ENCODE peak calls at places on chromosome 21, in five cellular contexts. A is HepG2, E is H1, Q is K562, W is GM12878. D is an unnamed sample.

GRCh38 chr21:19049567-19049966 is 646.0 kb upstream of the TMPRSS15 start:
- DNase-seq in W (no peak), A (no peak), E (no peak), Q (no peak), D (no peak)

GRCh38 chr21:45974073-45975016 is 7.2 kb upstream of the COL6A1 start:
- DNase-seq in W (no peak), E (peak), A (no peak), Q (peak), D (peak)

GRCh38 chr21:25421327-25422028 is 185.8 kb downstream of the MRPL39 start:
- DNase-seq in Q (no peak), A (no peak), E (no peak), W (peak), D (peak)

GRCh38 chr21:26715878-26716506 is 129.2 kb downstream of the ADAMTS1 start:
- DNase-seq in A (peak), E (peak), W (no peak), Q (peak), D (peak)

GRCh38 chr21:14523234-14523633 is 22.9 kb downstream of the SAMSN1 start:
- DNase-seq in W (no peak), E (no peak), Q (no peak), A (no peak), D (no peak)

GRCh38 chr21:29939859-29940245 is at the start of gene GRIK1:
- DNase-seq in A (no peak), W (no peak), Q (peak), E (peak), D (peak)

GRCh38 chr21:40512590-40512989 is 334.4 kb downstream of the DSCAM start:
- DNase-seq in W (no peak), E (peak), A (no peak), Q (peak), D (peak)

GRCh38 chr21:29696947-29697346 is 242.8 kb downstream of the GRIK1 start:
- DNase-seq in W (no peak), Q (no peak), E (no peak), A (no peak), D (no peak)

GRCh38 chr21:27564684-27565280 is 597.9 kb upstream of the ADAMTS5 start:
- DNase-seq in A (no peak), E (no peak), Q (no peak), W (no peak), D (peak)

GRCh38 chr21:36692844-36693143 is 6.1 kb upstream of the SIM2 start:
- DNase-seq in Q (no peak), W (no peak), E (no peak), A (no peak), D (no peak)

GRCh38 chr21:17482928-17483327 is 29.9 kb upstream of the CXADR start:
- DNase-seq in A (no peak), W (no peak), Q (no peak), E (no peak), D (no peak)

GRCh38 chr21:45488839-45489479 is 53.3 kb downstream of the SLC19A1 start:
- DNase-seq in W (no peak), A (no peak), E (peak), Q (no peak), D (peak)

GRCh38 chr21:36065497-36066036 is 4.3 kb upstream of the CBR1 start:
- DNase-seq in Q (no peak), W (no peak), A (peak), E (no peak), D (no peak)

GRCh38 chr21:36730291-36731281 is 31.7 kb downstream of the SIM2 start:
- DNase-seq in A (peak), W (no peak), E (no peak), Q (no peak), D (no peak)

GRCh38 chr21:45630066-45630694 is 13.3 kb upstream of the PCBP3 start:
- DNase-seq in Q (no peak), E (no peak), W (no peak), A (no peak), D (no peak)

GRCh38 chr21:46424062-46424591 is 34.6 kb upstream of the DIP2A start:
- DNase-seq in A (no peak), E (no peak), W (no peak), Q (no peak), D (no peak)

GRCh38 chr21:36079010-36079649 is 9.3 kb downstream of the CBR1 start:
- DNase-seq in E (no peak), A (no peak), W (no peak), Q (peak), D (no peak)

GRCh38 chr21:44875341-44875740 is 1.9 kb upstream of the PTTG1IP start:
- DNase-seq in W (no peak), E (no peak), Q (no peak), A (no peak), D (no peak)

GRCh38 chr21:19181604-19182140 is 778.1 kb upstream of the TMPRSS15 start:
- DNase-seq in W (no peak), A (no peak), E (no peak), Q (no peak), D (no peak)

GRCh38 chr21:45607021-45607921 is 36.3 kb upstream of the PCBP3 start:
- DNase-seq in Q (no peak), W (no peak), E (no peak), A (no peak), D (no peak)

GRCh38 chr21:45538381-45539045 is 3.7 kb downstream of the SLC19A1 start:
- DNase-seq in Q (no peak), W (no peak), A (no peak), E (peak), D (peak)

GRCh38 chr21:40850071-40850470 is 3.1 kb upstream of the DSCAM start:
- DNase-seq in W (no peak), A (no peak), E (no peak), Q (no peak), D (no peak)

GRCh38 chr21:45545691-45546531 is 3.7 kb upstream of the SLC19A1 start:
- DNase-seq in Q (no peak), E (peak), W (no peak), A (no peak), D (no peak)

GRCh38 chr21:33608559-33608958 is 20.1 kb upstream of the DONSON start:
- DNase-seq in Q (no peak), W (no peak), E (no peak), A (no peak), D (no peak)

GRCh38 chr21:46368533-46369285 is 44.8 kb downstream of the PCNT start:
- DNase-seq in W (peak), A (no peak), E (no peak), Q (no peak), D (no peak)

GRCh38 chr21:44867464-44867863 is 6.0 kb downstream of the PTTG1IP start:
- DNase-seq in E (no peak), W (no peak), A (no peak), Q (no peak), D (no peak)

GRCh38 chr21:36745459-36745858 is 46.5 kb downstream of the SIM2 start:
- DNase-seq in E (no peak), A (no peak), W (no peak), Q (no peak), D (no peak)

GRCh38 chr21:30232011-30232410 is 16.1 kb upstream of the CLDN8 start:
- DNase-seq in Q (no peak), A (no peak), E (no peak), W (no peak), D (no peak)

GRCh38 chr21:39121600-39122355 is 61.5 kb downstream of the PSMG1 start:
- DNase-seq in A (no peak), E (peak), Q (no peak), W (no peak), D (no peak)

GRCh38 chr21:41217656-41218380 is 49.9 kb downstream of the BACE2 start:
- DNase-seq in W (no peak), Q (peak), A (no peak), E (no peak), D (no peak)

GRCh38 chr21:45572231-45572630 is 30.0 kb upstream of the SLC19A1 start:
- DNase-seq in E (peak), A (no peak), Q (no peak), W (no peak), D (no peak)

GRCh38 chr21:33761104-33762036 is 119.1 kb downstream of the ITSN1 start:
- DNase-seq in W (no peak), A (peak), Q (peak), E (no peak), D (no peak)

GRCh38 chr21:39518055-39518844 is 66.5 kb downstream of the SH3BGR start:
- DNase-seq in Q (peak), W (peak), E (peak), A (peak), D (peak)

GRCh38 chr21:34807881-34808568 is 139.2 kb downstream of the CLIC6 start:
- DNase-seq in Q (no peak), A (no peak), W (no peak), E (no peak), D (no peak)

GRCh38 chr21:28719731-28720130 is 272.9 kb downstream of the LTN1 start:
- DNase-seq in E (no peak), A (no peak), Q (no peak), W (no peak), D (no peak)

GRCh38 chr21:46594276-46594675 is 10.6 kb downstream of the S100B start:
- DNase-seq in A (no peak), Q (no peak), W (no peak), E (no peak), D (no peak)

GRCh38 chr21:35198004-35198403 is 148.9 kb upstream of the RUNX1 start:
- DNase-seq in W (no peak), E (no peak), A (no peak), Q (no peak), D (no peak)

GRCh38 chr21:45248893-45249381 is 38.8 kb downstream of the POFUT2 start:
- DNase-seq in E (peak), A (no peak), Q (no peak), W (no peak), D (no peak)

GRCh38 chr21:30216041-30216723 is at the start of gene CLDN8:
- DNase-seq in A (no peak), E (no peak), W (no peak), Q (no peak), D (no peak)

GRCh38 chr21:42550817-42551216 is 37.2 kb downstream of the SLC37A1 start:
- DNase-seq in Q (no peak), A (no peak), E (no peak), W (no peak), D (peak)

GRCh38 chr21:42555756-42556438 is 42.2 kb downstream of the SLC37A1 start:
- DNase-seq in E (no peak), Q (no peak), W (no peak), A (no peak), D (peak)

GRCh38 chr21:42552407-42553336 is 39.0 kb downstream of the SLC37A1 start:
- DNase-seq in W (no peak), A (no peak), Q (no peak), E (no peak), D (peak)

GRCh38 chr21:42554251-42554937 is 40.7 kb downstream of the SLC37A1 start:
- DNase-seq in Q (no peak), W (no peak), E (no peak), A (no peak), D (peak)

DNA sequence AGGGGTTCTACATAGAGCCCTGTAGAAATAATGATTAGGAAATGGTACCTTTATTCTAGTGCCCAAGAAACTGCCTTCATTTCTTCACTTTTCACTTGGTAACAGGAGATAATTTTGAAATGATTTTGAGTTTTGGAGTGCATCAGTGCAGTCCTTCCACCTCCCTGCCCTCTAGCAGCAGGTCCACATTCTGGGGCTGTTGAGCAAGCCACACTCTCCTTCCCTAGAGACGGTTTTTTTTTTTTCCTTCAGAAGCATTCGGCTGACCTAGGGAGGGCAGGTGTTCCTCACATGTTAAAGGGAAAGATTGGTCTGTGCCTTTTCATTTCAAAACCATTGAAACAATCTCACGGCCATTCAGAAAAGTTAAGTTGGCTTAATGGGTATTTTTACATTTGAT is 39.8 kb downstream of the SLC37A1 start:
- DNase-seq in W (no peak), Q (no peak), E (no peak), A (no peak), D (no peak)
- TF ChIP-seq CTCF in W (no peak), Q (no peak), E (peak), A (no peak), D (no peak)

GRCh38 chr21:43827015-43827611 is 37.7 kb downstream of the RRP1 start:
- DNase-seq in E (no peak), Q (no peak), W (no peak), A (no peak), D (no peak)
- TF ChIP-seq ATF2 in E (no peak), Q (no peak), W (no peak), A (no peak), D (no peak)

DNA sequence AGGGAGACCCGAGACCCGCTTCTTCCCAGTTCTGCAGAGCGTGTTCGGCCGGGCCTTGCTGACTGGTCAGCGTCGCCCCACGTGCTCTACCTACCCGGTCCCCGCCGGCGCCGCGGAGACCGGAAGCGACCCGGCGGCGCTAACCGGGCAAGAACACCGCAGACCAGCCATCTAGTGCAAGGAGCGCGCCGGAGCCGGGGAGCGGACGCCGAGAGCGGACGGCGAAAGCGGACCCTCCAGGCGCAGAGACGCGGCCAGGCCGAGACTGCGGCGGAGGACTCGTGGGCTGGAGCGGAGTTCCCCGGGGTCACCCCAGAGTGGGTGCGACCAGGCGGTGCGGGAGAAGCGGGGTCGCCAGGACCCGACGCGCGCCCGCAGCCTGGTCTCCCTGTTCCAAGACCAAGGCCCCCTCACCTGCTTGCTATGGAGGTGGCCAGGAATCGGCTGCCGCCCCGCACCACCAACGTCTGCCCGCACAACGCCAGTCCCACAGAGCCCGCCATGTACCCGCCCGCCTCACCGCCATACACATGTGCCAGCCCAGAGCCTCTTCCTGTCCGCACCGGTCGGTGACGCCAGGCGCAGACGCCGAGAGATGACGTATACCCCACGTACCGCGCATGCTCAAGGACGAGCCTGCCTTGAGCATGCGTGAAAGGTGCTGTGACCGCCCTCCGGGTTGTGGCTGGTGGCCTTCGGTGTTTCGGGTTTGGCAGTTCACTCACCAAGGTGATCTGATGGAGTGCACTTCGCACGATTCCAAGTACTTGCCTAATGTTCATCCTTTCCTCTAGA is at the start of gene WDR4:
- DNase-seq in A (peak), Q (peak), W (peak), E (peak), D (peak)
- TF ChIP-seq CTCF in A (peak), Q (peak), W (no peak), E (no peak), D (no peak)

DNA sequence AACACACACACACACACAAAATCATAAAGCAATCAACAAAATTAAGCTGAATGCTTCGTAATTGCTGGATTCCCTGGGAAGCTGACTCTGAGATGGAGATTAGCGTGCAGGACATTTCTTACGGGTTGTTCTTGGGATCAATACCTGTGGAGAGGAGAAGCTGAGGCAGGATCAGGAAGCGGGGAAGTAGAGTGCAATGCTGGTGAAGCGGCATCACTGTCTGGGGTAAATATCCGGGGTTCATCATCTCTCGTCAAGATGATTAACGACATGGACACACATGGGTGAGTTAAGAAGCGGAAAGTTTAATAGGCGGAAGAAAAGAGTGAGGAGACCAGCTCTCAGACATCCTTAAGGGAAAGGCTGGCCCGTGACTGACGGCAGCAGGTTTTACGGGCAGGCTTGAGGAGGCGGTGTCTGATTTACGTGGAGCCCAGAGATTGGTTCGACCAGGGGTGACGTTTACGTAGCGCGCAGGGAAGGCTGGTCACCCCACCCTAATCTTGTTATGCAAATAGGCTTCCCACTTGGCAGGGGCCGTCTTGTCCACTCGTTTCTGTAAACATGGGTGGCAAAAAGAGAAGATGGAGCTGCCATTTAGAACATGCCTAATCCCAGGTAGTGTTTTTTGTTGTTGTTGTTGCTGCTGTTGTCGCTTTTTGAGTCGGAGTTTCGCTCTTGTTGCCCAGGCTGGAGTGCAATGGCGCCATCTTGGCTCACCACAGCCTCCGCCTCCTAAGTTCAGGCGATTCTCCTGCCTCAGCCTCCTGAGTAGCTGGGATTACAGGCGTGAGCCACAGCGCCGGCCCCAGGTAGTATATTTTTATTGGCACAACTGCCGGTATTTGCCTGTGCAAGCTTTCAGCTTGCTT is 135.6 kb upstream of the KCNJ15 start:
- DNase-seq in W (no peak), Q (peak), E (no peak), A (no peak), D (no peak)
- TF ChIP-seq ATF2 in W (no peak), Q (no peak), E (no peak), A (no peak), D (no peak)

GRCh38 chr21:15731243-15731613 is 1.4 kb downstream of the USP25 start:
- DNase-seq in W (no peak), A (peak), Q (no peak), E (no peak), D (no peak)

GRCh38 chr21:15730484-15731242 is 881 bp downstream of the USP25 start:
- DNase-seq in Q (peak), W (no peak), E (no peak), A (no peak), D (no peak)

GRCh38 chr21:15728046-15728445 is 1.7 kb upstream of the USP25 start:
- DNase-seq in A (no peak), Q (no peak), E (no peak), W (no peak), D (no peak)

GRCh38 chr21:15729346-15729673 is 472 bp upstream of the USP25 start:
- DNase-seq in A (no peak), W (no peak), E (no peak), Q (no peak), D (no peak)

GRCh38 chr21:15729674-15730483 is at the start of gene USP25:
- DNase-seq in A (peak), E (peak), W (peak), Q (peak), D (peak)
- TF ChIP-seq CTCF in A (peak), E (no peak), W (no peak), Q (peak), D (no peak)

DNA sequence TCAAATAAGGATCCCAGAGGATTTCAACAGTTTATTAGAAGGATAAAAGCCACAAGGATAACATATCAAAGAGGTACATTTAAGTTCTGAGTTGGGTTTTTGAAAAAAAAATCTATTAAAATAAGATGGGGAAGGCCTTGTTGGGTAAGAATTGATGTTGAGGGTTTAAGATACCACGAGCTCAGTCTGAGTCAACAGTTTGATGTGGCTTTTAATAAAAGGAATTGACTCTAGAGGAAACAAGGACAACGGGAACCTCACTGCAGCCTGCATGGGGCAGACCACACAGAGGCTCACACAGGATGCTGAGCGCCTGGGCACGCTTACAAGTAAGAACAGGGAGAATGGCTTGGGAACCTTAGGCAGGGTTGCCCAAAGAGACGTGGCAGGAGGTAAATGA is 107.5 kb downstream of the TIAM1 start:
- DNase-seq in A (no peak), Q (no peak), E (no peak), W (no peak), D (no peak)
- TF ChIP-seq ATF2 in A (no peak), Q (no peak), E (no peak), W (no peak), D (no peak)

DNA sequence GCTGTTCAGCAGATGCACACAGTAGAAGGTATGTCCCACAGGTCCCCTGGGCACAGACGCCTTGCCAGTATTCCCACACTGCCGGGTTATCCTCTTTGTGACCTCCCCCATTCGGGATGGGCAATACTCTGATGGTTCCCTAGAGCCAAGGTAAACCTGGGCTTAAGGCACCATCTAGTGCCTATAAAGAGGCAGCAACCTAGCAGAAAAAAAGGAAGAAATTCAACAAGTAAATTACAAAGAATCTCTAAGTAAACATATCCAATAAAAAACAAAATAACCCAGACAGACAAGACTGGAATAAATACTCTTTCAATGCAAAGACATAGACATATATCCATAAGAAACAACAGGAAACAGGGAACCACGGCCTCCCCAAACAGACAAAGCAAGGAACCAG is 39.4 kb downstream of the HSF2BP start:
- DNase-seq in E (no peak), Q (no peak), A (no peak), W (no peak), D (no peak)
- TF ChIP-seq CTCF in E (peak), Q (peak), A (peak), W (no peak), D (no peak)

D was measured in WTC11.